ENCODE peak calls at places on chromosomes 12 and 14, in ten cellular contexts. D is brain microvascular endothelial cell, H is progenitor cell of endocrine pancreas, N is suprapubic skin, M is IMR-90, C is left ventricle myocardium inferior, B is DND-41, L is WERI-Rb-1, V is A549, W is AG10803. O is an unnamed sample.
A peak's percentile ranks its signal among the peaks of the same experiment; 100 is the strongest.

GRCh38 chr12:87280356-87280755 is 748.8 kb downstream of the C12orf50 start:
- DNase-seq in B (no peak), D (no peak), W (no peak), H (no peak), V (no peak), N (no peak), C (no peak), M (no peak), L (no peak), O (no peak)

GRCh38 chr12:88153959-88154358 is 11.9 kb downstream of the TMTC3 start:
- DNase-seq in W (peak; percentile 64), B (no peak), V (no peak), D (peak; percentile 27), N (no peak), H (no peak), C (no peak), L (no peak), M (peak; percentile 70), O (peak; percentile 20)

GRCh38 chr14:49464885-49465284 is 121.3 kb downstream of the RPS29 start:
- DNase-seq in V (peak; percentile 15), D (no peak), B (no peak), H (no peak), C (no peak), N (no peak), W (no peak), M (no peak), L (peak; percentile 14), O (no peak)

GRCh38 chr14:47439953-47440352 is 235.5 kb downstream of the MDGA2 start:
- DNase-seq in M (no peak), N (no peak), C (no peak), W (no peak), B (no peak), H (no peak), D (no peak), V (no peak), L (no peak), O (no peak)

GRCh38 chr12:107560906-107561285 is 124.7 kb upstream of the PWP1 start:
- DNase-seq in C (no peak), D (no peak), L (no peak), W (no peak), H (no peak), V (no peak), M (no peak), B (no peak), N (no peak), O (no peak)

GRCh38 chr12:18632848-18633247 is 105.0 kb downstream of the PLCZ1 start:
- DNase-seq in M (no peak), C (no peak), N (no peak), B (no peak), L (no peak), V (no peak), H (no peak), W (no peak), D (no peak), O (no peak)

GRCh38 chr14:20714593-20715250 is 26.2 kb downstream of the ANG start:
- DNase-seq in D (peak; percentile 73), L (no peak), C (peak; percentile 77), H (no peak), M (peak; percentile 34), W (peak; percentile 54), N (no peak), B (no peak), V (no peak), O (no peak)

GRCh38 chr14:95134304-95134933 is 22.9 kb downstream of the DICER1 start:
- DNase-seq in B (no peak), N (no peak), W (no peak), V (no peak), L (no peak), H (no peak), M (peak; percentile 76), C (no peak), D (no peak), O (no peak)

GRCh38 chr14:76761198-76761848 is at the start of gene VASH1:
- DNase-seq in C (peak; percentile 82), L (peak; percentile 63), V (peak; percentile 83), D (peak; percentile 58), W (peak; percentile 72), N (peak; percentile 81), M (peak; percentile 76), H (peak; percentile 56), B (no peak), O (peak; percentile 57)

GRCh38 chr14:50678163-50678562 is 10.1 kb upstream of the SAV1 start:
- DNase-seq in N (no peak), V (no peak), L (no peak), W (no peak), M (no peak), H (no peak), B (no peak), D (no peak), C (no peak), O (no peak)

GRCh38 chr14:20093442-20093841 is 17.1 kb upstream of the OR4K17 start:
- DNase-seq in M (no peak), B (no peak), V (no peak), L (no peak), N (no peak), H (no peak), D (no peak), C (no peak), W (no peak), O (no peak)

GRCh38 chr14:103332143-103332919 is 1.7 kb upstream of the EIF5 start:
- DNase-seq in V (no peak), W (no peak), M (no peak), L (no peak), B (no peak), C (no peak), N (no peak), D (no peak), H (no peak), O (no peak)

GRCh38 chr14:67987596-67987995 is 168.0 kb downstream of the RAD51B start:
- DNase-seq in M (peak; percentile 95), B (no peak), D (peak; percentile 93), L (no peak), N (no peak), W (peak; percentile 87), C (no peak), H (no peak), V (no peak), O (peak; percentile 58)

GRCh38 chr12:3815096-3815766 is 58.0 kb downstream of the PARP11 start:
- DNase-seq in M (no peak), D (no peak), H (no peak), C (no peak), W (no peak), B (no peak), N (no peak), V (no peak), L (no peak), O (no peak)

GRCh38 chr12:3809357-3810015 is 56.6 kb upstream of the CRACR2A start:
- DNase-seq in W (no peak), M (no peak), L (no peak), B (no peak), D (no peak), V (no peak), H (no peak), N (no peak), C (no peak), O (no peak)

GRCh38 chr12:3810540-3810939 is 57.6 kb upstream of the CRACR2A start:
- DNase-seq in D (no peak), C (no peak), H (no peak), M (no peak), N (no peak), W (no peak), B (no peak), L (no peak), V (no peak), O (no peak)

GRCh38 chr12:3805058-3805457 is 52.1 kb upstream of the CRACR2A start:
- DNase-seq in D (no peak), B (no peak), H (no peak), M (no peak), W (peak; percentile 12), N (no peak), V (no peak), L (no peak), C (no peak), O (no peak)

DNA sequence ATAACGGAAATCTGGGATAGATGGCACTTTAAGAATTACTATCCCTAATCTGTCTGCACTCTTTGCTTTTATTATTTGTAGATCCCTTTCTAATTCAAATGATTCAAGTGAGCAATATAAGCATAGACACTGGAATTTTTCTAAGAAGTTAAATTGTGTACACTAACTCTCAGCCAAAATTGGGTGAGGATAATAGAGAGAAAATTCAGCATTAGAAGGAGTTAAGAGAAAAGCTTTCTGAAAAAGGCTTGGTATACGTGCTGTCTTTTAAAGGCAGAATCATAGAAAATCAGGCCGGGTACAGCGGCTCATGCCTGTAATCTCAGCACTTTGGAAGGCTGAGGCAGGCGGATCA is 57.1 kb upstream of the CRACR2A start:
- DNase-seq in C (no peak), M (no peak), B (no peak), D (no peak), H (no peak), L (no peak), V (no peak), W (no peak), N (no peak), O (no peak)
- TF ChIP-seq CTCF in C (no peak), M (no peak), B (no peak), D (no peak), H (no peak), L (no peak), V (no peak), W (no peak), N (no peak), O (no peak)

GRCh38 chr14:36773136-36773540 is 111.5 kb downstream of the PAX9 start:
- DNase-seq in D (peak; percentile 71), L (no peak), V (peak; percentile 44), N (no peak), H (no peak), B (no peak), M (peak; percentile 15), W (peak; percentile 18), C (no peak), O (no peak)
- TF ChIP-seq CTCF in D (peak; percentile 12), L (no peak), V (peak; percentile 44), N (no peak), H (no peak), B (no peak), M (no peak), W (peak; percentile 30), C (no peak), O (peak; percentile 46)

DNA sequence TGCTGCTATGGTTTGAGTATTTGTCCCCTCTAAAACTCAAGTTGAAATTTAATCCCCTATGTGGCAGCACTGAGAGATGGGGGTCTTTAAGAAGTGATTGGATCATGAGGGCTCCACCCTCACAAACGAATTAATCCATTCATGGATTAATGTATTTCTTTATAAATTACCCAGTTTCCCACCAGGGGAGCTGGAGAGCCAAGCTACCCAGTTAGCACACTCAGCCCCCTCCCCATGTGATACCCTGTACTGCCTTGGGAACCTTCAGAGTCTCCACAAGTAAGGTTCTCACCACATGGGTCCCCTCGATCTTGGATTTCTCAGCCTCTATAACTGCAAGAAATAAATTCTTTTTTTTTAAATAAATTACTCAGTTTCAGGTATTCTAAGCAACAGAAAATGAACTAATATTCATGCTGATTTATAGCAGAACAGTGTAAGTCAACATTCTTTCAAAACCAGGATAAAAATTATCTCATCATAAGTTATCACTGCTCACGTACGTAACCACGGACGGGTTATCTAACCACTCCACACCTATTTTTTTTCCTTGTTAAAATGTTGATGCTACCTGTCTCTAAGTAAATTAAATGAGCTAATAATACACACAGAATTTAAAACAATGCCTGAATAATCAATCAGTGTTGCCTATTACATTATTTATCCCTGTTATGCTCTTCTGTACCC is 3.6 kb downstream of the NAP1L1 start:
- DNase-seq in L (peak; percentile 16), D (no peak), V (peak; percentile 38), B (no peak), N (no peak), M (no peak), H (no peak), C (no peak), W (no peak), O (no peak)
- TF ChIP-seq CTCF in L (peak; percentile 27), D (peak; percentile 64), V (no peak), B (peak; percentile 16), N (no peak), M (peak; percentile 37), H (peak; percentile 42), C (no peak), W (peak; percentile 19), O (peak; percentile 63)

GRCh38 chr12:117231750-117232149 is 41.5 kb upstream of the FBXO21 start:
- DNase-seq in B (peak; percentile 12), V (no peak), L (no peak), H (no peak), M (no peak), D (no peak), C (no peak), N (no peak), W (no peak), O (no peak)
- TF ChIP-seq CTCF in B (peak; percentile 36), V (peak; percentile 41), L (peak; percentile 23), H (no peak), M (no peak), D (no peak), C (no peak), N (no peak), W (no peak), O (peak; percentile 37)

O was measured in HFFc6.